ENCODE peak calls at places on chromosomes 5 and 9, in five cellular contexts. One of them, this sample, is unnamed.

GRCh38 chr5:81606150-81606549 is 144.7 kb downstream of the SSBP2 start:
- DNase-seq in choroid plexus epithelial cell: peak
- DNase-seq in epithelial cell of esophagus: no peak
- DNase-seq in mammary epithelial cell: no peak
- DNase-seq in effector memory CD4-positive, alpha-beta T cell: no peak
- DNase-seq in this sample: no peak

GRCh38 chr5:121182788-121183490 is 668.7 kb upstream of the FTMT start:
- DNase-seq in choroid plexus epithelial cell: no peak
- DNase-seq in epithelial cell of esophagus: peak
- DNase-seq in mammary epithelial cell: peak
- DNase-seq in effector memory CD4-positive, alpha-beta T cell: no peak
- DNase-seq in this sample: no peak

GRCh38 chr5:172588380-172588779 is 52.7 kb upstream of the NEURL1B start:
- DNase-seq in choroid plexus epithelial cell: no peak
- DNase-seq in epithelial cell of esophagus: no peak
- DNase-seq in mammary epithelial cell: no peak
- DNase-seq in effector memory CD4-positive, alpha-beta T cell: no peak
- DNase-seq in this sample: no peak

GRCh38 chr5:33816791-33817190 is 75.0 kb downstream of the ADAMTS12 start:
- DNase-seq in choroid plexus epithelial cell: peak
- DNase-seq in epithelial cell of esophagus: no peak
- DNase-seq in mammary epithelial cell: no peak
- DNase-seq in effector memory CD4-positive, alpha-beta T cell: no peak
- DNase-seq in this sample: peak

GRCh38 chr5:175697846-175698245 is 40.0 kb downstream of the HRH2 start:
- DNase-seq in choroid plexus epithelial cell: no peak
- DNase-seq in epithelial cell of esophagus: no peak
- DNase-seq in mammary epithelial cell: no peak
- DNase-seq in effector memory CD4-positive, alpha-beta T cell: no peak
- DNase-seq in this sample: no peak

GRCh38 chr9:95513722-95514121 is 3.0 kb downstream of the PTCH1 start:
- DNase-seq in choroid plexus epithelial cell: no peak
- DNase-seq in epithelial cell of esophagus: no peak
- DNase-seq in mammary epithelial cell: no peak
- DNase-seq in effector memory CD4-positive, alpha-beta T cell: no peak
- DNase-seq in this sample: no peak

GRCh38 chr5:167764650-167765289 is 526.7 kb upstream of the WWC1 start:
- DNase-seq in choroid plexus epithelial cell: no peak
- DNase-seq in epithelial cell of esophagus: no peak
- DNase-seq in mammary epithelial cell: no peak
- DNase-seq in effector memory CD4-positive, alpha-beta T cell: no peak
- DNase-seq in this sample: no peak

GRCh38 chr5:170273968-170274710 is 23.4 kb downstream of the LCP2 start:
- DNase-seq in choroid plexus epithelial cell: peak
- DNase-seq in epithelial cell of esophagus: peak
- DNase-seq in mammary epithelial cell: peak
- DNase-seq in effector memory CD4-positive, alpha-beta T cell: peak
- DNase-seq in this sample: no peak

GRCh38 chr5:78731884-78732283 is 83.3 kb upstream of the LHFPL2 start:
- DNase-seq in choroid plexus epithelial cell: peak
- DNase-seq in epithelial cell of esophagus: peak
- DNase-seq in mammary epithelial cell: no peak
- DNase-seq in effector memory CD4-positive, alpha-beta T cell: no peak
- DNase-seq in this sample: peak

GRCh38 chr5:107696511-107696910 is 25.8 kb upstream of the EFNA5 start:
- DNase-seq in choroid plexus epithelial cell: no peak
- DNase-seq in epithelial cell of esophagus: no peak
- DNase-seq in mammary epithelial cell: no peak
- DNase-seq in effector memory CD4-positive, alpha-beta T cell: no peak
- DNase-seq in this sample: no peak

GRCh38 chr5:141439411-141440141 is 9.3 kb downstream of the PCDHGA12 start:
- DNase-seq in choroid plexus epithelial cell: no peak
- DNase-seq in epithelial cell of esophagus: no peak
- DNase-seq in mammary epithelial cell: no peak
- DNase-seq in effector memory CD4-positive, alpha-beta T cell: no peak
- DNase-seq in this sample: no peak

GRCh38 chr9:137014166-137014565 is 13.9 kb downstream of the ABCA2 start:
- DNase-seq in choroid plexus epithelial cell: no peak
- DNase-seq in epithelial cell of esophagus: no peak
- DNase-seq in mammary epithelial cell: no peak
- DNase-seq in effector memory CD4-positive, alpha-beta T cell: no peak
- DNase-seq in this sample: no peak

GRCh38 chr9:122444366-122444765 is 33.4 kb downstream of the OR1J1 start:
- DNase-seq in choroid plexus epithelial cell: peak
- DNase-seq in epithelial cell of esophagus: no peak
- DNase-seq in mammary epithelial cell: no peak
- DNase-seq in effector memory CD4-positive, alpha-beta T cell: no peak
- DNase-seq in this sample: peak

GRCh38 chr9:127729522-127730256 is 5.4 kb downstream of the TOR2A start:
- DNase-seq in choroid plexus epithelial cell: no peak
- DNase-seq in epithelial cell of esophagus: no peak
- DNase-seq in mammary epithelial cell: no peak
- DNase-seq in effector memory CD4-positive, alpha-beta T cell: no peak
- DNase-seq in this sample: no peak

GRCh38 chr9:125189011-125189360 is 617 bp downstream of the PPP6C start:
- DNase-seq in choroid plexus epithelial cell: peak
- DNase-seq in epithelial cell of esophagus: peak
- DNase-seq in mammary epithelial cell: peak
- DNase-seq in effector memory CD4-positive, alpha-beta T cell: peak
- DNase-seq in this sample: peak

GRCh38 chr5:150078802-150079654 is 7.3 kb downstream of the CSF1R start:
- DNase-seq in choroid plexus epithelial cell: no peak
- DNase-seq in epithelial cell of esophagus: no peak
- DNase-seq in mammary epithelial cell: no peak
- DNase-seq in effector memory CD4-positive, alpha-beta T cell: no peak
- DNase-seq in this sample: no peak

GRCh38 chr9:13431137-13431536 is 151.6 kb upstream of the MPDZ start:
- DNase-seq in choroid plexus epithelial cell: no peak
- DNase-seq in epithelial cell of esophagus: no peak
- DNase-seq in mammary epithelial cell: no peak
- DNase-seq in effector memory CD4-positive, alpha-beta T cell: no peak
- DNase-seq in this sample: no peak

GRCh38 chr5:51375084-51375483 is 8.2 kb upstream of the ISL1 start:
- DNase-seq in choroid plexus epithelial cell: no peak
- DNase-seq in epithelial cell of esophagus: no peak
- DNase-seq in mammary epithelial cell: no peak
- DNase-seq in effector memory CD4-positive, alpha-beta T cell: no peak
- DNase-seq in this sample: no peak

DNA sequence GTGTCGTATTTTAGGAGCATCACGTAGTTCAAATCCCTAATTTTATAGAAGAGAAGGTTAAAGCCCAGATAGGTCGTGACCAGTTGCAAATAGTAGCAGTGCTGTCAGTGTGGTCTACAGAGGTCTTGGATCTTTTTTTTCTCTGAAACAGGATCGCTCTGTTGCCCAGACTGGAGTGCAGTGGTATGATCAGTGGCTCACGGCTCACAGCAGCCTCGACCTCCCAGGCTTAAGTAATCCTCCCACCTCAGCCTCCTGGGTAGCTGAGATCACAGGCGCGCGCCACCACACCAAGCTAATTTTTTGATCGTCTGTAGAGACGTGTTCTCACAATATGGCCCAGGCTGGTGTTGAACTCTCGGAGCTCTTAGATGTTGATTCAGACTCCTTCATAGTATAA is 2.2 kb downstream of the MATR3 start:
- DNase-seq in choroid plexus epithelial cell: peak
- DNase-seq in epithelial cell of esophagus: no peak
- DNase-seq in mammary epithelial cell: no peak
- DNase-seq in effector memory CD4-positive, alpha-beta T cell: no peak
- DNase-seq in this sample: peak
- H3K4me3 ChIP-seq in choroid plexus epithelial cell: peak
- H3K4me3 ChIP-seq in epithelial cell of esophagus: peak
- H3K4me3 ChIP-seq in mammary epithelial cell: peak
- H3K4me3 ChIP-seq in effector memory CD4-positive, alpha-beta T cell: peak
- H3K4me3 ChIP-seq in this sample: peak

GRCh38 chr5:127293373-127293772 is 2.8 kb downstream of the MEGF10 start:
- DNase-seq in choroid plexus epithelial cell: no peak
- DNase-seq in epithelial cell of esophagus: no peak
- DNase-seq in mammary epithelial cell: no peak
- DNase-seq in effector memory CD4-positive, alpha-beta T cell: no peak
- DNase-seq in this sample: no peak

GRCh38 chr5:127294829-127295228 is 4.2 kb downstream of the MEGF10 start:
- DNase-seq in choroid plexus epithelial cell: no peak
- DNase-seq in epithelial cell of esophagus: no peak
- DNase-seq in mammary epithelial cell: no peak
- DNase-seq in effector memory CD4-positive, alpha-beta T cell: no peak
- DNase-seq in this sample: no peak

GRCh38 chr5:127290019-127290945 is at the start of gene MEGF10:
- DNase-seq in choroid plexus epithelial cell: peak
- DNase-seq in epithelial cell of esophagus: peak
- DNase-seq in mammary epithelial cell: peak
- DNase-seq in effector memory CD4-positive, alpha-beta T cell: no peak
- DNase-seq in this sample: peak

GRCh38 chr5:127290946-127291763 is 559 bp downstream of the MEGF10 start:
- DNase-seq in choroid plexus epithelial cell: peak
- DNase-seq in epithelial cell of esophagus: no peak
- DNase-seq in mammary epithelial cell: peak
- DNase-seq in effector memory CD4-positive, alpha-beta T cell: no peak
- DNase-seq in this sample: peak

DNA sequence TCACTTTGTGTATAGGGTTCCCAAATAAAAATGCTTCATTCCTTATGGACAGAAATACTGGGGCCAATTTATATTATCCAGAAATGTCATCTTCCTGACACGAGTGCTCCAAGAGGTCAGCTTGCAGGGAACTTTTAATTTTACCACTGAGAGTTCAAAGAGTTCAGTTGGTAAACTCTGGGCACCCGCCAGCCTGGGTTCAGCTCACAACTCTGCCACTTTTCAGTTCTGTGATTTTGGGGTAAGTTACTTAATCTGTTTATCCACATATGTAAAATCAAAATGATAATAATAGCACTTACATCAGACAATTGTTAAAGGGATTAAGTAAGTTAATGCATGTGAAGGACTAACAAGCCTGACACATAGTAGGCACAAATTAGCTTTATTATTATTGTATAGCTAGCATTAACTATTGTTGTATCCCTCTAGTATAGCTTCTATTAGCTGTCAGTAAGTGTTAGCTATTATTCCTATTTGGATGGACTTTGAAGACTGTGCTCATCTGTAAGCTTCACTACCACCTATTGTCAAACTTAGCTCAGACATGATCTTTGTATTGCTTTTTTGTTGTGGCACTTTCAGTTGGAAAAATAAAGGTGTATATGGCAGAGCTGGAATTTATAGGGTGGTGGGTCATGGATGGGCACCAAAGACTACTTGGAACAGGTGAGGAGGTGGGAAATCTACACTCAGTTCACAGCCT is 1.6 kb downstream of the MEGF10 start:
- DNase-seq in choroid plexus epithelial cell: no peak
- DNase-seq in epithelial cell of esophagus: no peak
- DNase-seq in mammary epithelial cell: no peak
- DNase-seq in effector memory CD4-positive, alpha-beta T cell: no peak
- DNase-seq in this sample: no peak
- H3K4me3 ChIP-seq in choroid plexus epithelial cell: no peak
- H3K4me3 ChIP-seq in epithelial cell of esophagus: no peak
- H3K4me3 ChIP-seq in mammary epithelial cell: no peak
- H3K4me3 ChIP-seq in effector memory CD4-positive, alpha-beta T cell: no peak
- H3K4me3 ChIP-seq in this sample: no peak

DNA sequence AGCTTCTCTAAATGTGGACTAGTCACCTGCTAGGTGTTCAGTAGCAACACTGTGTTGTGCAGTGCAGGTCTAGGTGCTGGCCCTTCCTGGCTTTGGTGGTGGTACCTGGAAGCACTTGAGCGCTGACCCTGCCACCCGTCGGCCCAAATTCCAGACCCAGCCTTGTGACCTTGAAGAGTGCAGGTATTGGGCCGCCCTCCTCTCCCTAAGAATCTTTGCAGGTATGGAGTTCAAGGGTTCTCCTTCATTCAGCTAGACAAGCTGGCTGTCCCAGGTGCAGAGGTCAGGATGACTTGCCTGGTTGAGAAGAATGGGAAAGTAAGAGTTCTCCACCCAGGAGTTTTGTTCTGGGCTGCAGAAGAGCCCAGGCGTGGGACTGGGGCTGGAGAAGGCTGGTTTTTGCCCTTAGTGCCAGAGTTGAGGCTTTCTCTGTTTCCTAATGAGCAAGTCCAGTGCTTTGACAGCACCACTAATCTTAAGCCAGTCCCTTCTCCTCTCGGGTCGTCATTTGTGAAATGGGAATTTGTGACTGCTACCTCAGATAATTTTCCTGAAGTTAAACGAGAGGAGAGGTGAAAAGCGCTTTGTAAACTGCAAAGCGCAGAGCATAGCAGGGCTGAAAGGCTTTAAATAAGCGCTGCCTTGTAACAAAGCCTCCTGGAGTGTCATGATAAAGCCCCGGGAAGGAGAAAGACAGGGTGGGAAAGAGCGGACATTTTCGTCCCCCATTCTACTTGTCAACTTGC is 4.0 kb downstream of the FOXE1 start:
- DNase-seq in choroid plexus epithelial cell: no peak
- DNase-seq in epithelial cell of esophagus: no peak
- DNase-seq in mammary epithelial cell: no peak
- DNase-seq in effector memory CD4-positive, alpha-beta T cell: no peak
- DNase-seq in this sample: no peak
- H3K4me3 ChIP-seq in choroid plexus epithelial cell: no peak
- H3K4me3 ChIP-seq in epithelial cell of esophagus: no peak
- H3K4me3 ChIP-seq in mammary epithelial cell: no peak
- H3K4me3 ChIP-seq in effector memory CD4-positive, alpha-beta T cell: no peak
- H3K4me3 ChIP-seq in this sample: no peak

GRCh38 chr5:15834596-15835245 is 334.7 kb downstream of the FBXL7 start:
- DNase-seq in choroid plexus epithelial cell: peak
- DNase-seq in epithelial cell of esophagus: peak
- DNase-seq in mammary epithelial cell: peak
- DNase-seq in effector memory CD4-positive, alpha-beta T cell: no peak
- DNase-seq in this sample: peak
- H3K4me3 ChIP-seq in choroid plexus epithelial cell: no peak
- H3K4me3 ChIP-seq in epithelial cell of esophagus: no peak
- H3K4me3 ChIP-seq in mammary epithelial cell: no peak
- H3K4me3 ChIP-seq in effector memory CD4-positive, alpha-beta T cell: no peak
- H3K4me3 ChIP-seq in this sample: no peak